ENCODE peak calls at places on chromosomes 5 and 9, in six cellular contexts. Z is stimulated activated CD8-positive, alpha-beta memory T cell treated with anti-CD3 and anti-CD28 coated beads, Interleukin-4, amount 100 ng/mL, for 48 hours; C is memory B cell; L is RCC 7860; B is GM04503; O is substantia nigra. V is an unnamed sample.

GRCh38 chr5:150428106-150428876 is 15.6 kb upstream of the CD74 start:
- DNase-seq in O (no peak), C (no peak), B (no peak), Z (no peak), L (peak), V (peak)

GRCh38 chr5:168585119-168585912 is 6.1 kb upstream of the PANK3 start:
- DNase-seq in Z (no peak), C (no peak), L (no peak), B (no peak), O (no peak), V (no peak)

GRCh38 chr9:92664394-92665152 is 5.4 kb downstream of the IPPK start:
- DNase-seq in B (no peak), L (no peak), Z (peak), C (no peak), O (no peak), V (no peak)

GRCh38 chr5:96297290-96297689 is 135.8 kb downstream of the PCSK1 start:
- DNase-seq in C (no peak), Z (no peak), B (peak), O (no peak), L (peak), V (no peak)

GRCh38 chr5:142356318-142356715 is 31.5 kb upstream of the SPRY4 start:
- DNase-seq in B (peak), C (no peak), O (no peak), Z (no peak), L (no peak), V (no peak)

GRCh38 chr5:57042524-57042931 is 90.6 kb upstream of the MIER3 start:
- DNase-seq in L (no peak), C (no peak), Z (no peak), B (no peak), O (no peak), V (no peak)

GRCh38 chr9:115591584-115591984 is 473.6 kb upstream of the TNC start:
- DNase-seq in L (peak), C (no peak), B (peak), Z (no peak), O (no peak), V (peak)

GRCh38 chr5:2569201-2569600 is 182.3 kb downstream of the IRX2 start:
- DNase-seq in L (no peak), B (no peak), C (no peak), O (no peak), Z (no peak), V (no peak)

GRCh38 chr9:100756217-100756616 is 178.3 kb downstream of the CAVIN4 start:
- DNase-seq in B (no peak), L (no peak), O (no peak), C (no peak), Z (no peak), V (no peak)

V was measured in lung microvascular endothelial cell.